ENCODE peak calls at places on chromosome 3, in six cellular contexts. K is endodermal cell; I is substantia nigra; F is stimulated activated CD4-positive, alpha-beta T cell treated with anti-CD3 and anti-CD28 coated beads, Interleukin-2, amount 100 ng/mL, for 24 hours; O is tibial nerve; R is NCI-H1930. V is an unnamed sample.

GRCh38 chr3:115659861-115660260 is 36.6 kb downstream of the GAP43 start:
- DNase-seq in I (no peak), F (no peak), K (no peak), R (no peak), O (no peak), V (no peak)

GRCh38 chr3:65979152-65979551 is 59.6 kb downstream of the MAGI1 start:
- DNase-seq in I (no peak), O (peak), F (no peak), R (no peak), K (no peak), V (no peak)

GRCh38 chr3:191499307-191500125 is 38.6 kb downstream of the PYDC2 start:
- DNase-seq in R (no peak), O (no peak), F (no peak), K (peak), I (peak), V (peak)

GRCh38 chr3:170961616-170962400 is 53.4 kb upstream of the EIF5A2 start:
- DNase-seq in F (no peak), I (no peak), O (peak), K (no peak), R (peak), V (no peak)

GRCh38 chr3:98623572-98624280 is 30.3 kb upstream of the CPOX start:
- DNase-seq in R (no peak), K (no peak), O (no peak), I (no peak), F (no peak), V (no peak)

GRCh38 chr3:33993631-33994030 is 195.2 kb downstream of the PDCD6IP start:
- DNase-seq in I (no peak), O (no peak), R (no peak), F (no peak), K (no peak), V (no peak)

GRCh38 chr3:36957072-36957471 is 12.2 kb upstream of the TRANK1 start:
- DNase-seq in I (no peak), R (no peak), O (no peak), K (peak), F (no peak), V (peak)

GRCh38 chr3:85316252-85316651 is 357.5 kb downstream of the CADM2 start:
- DNase-seq in F (no peak), O (no peak), I (no peak), R (no peak), K (no peak), V (no peak)

GRCh38 chr3:12356996-12357395 is 68.1 kb downstream of the PPARG start:
- DNase-seq in K (no peak), F (no peak), O (no peak), R (no peak), I (no peak), V (no peak)

GRCh38 chr3:42693530-42693930 is 8.2 kb downstream of the KLHL40 start:
- DNase-seq in F (no peak), I (no peak), R (no peak), K (peak), O (no peak), V (no peak)

V was measured in WTC11.